ENCODE peak calls at places on chromosomes 6 and 20, in eight cellular contexts. Q, P, T, G, X, L, U and S are unnamed samples.

GRCh38 chr6:139742671-139743070 is 368.2 kb upstream of the CITED2 start:
- DNase-seq in Q (no peak), P (peak; percentile 33), T (no peak), G (peak; percentile 40), X (no peak), L (no peak), U (no peak), S (no peak)

GRCh38 chr20:22312744-22313346 is 271.5 kb downstream of the FOXA2 start:
- DNase-seq in Q (no peak), P (peak; percentile 44), T (no peak), G (peak; percentile 26), X (peak; percentile 59), L (no peak), U (no peak), S (peak; percentile 35)

GRCh38 chr6:42392871-42393270 is 58.9 kb downstream of the TRERF1 start:
- DNase-seq in Q (no peak), P (no peak), T (no peak), G (no peak), X (no peak), L (no peak), U (no peak), S (no peak)

GRCh38 chr6:90716345-90716744 is 129.5 kb upstream of the MAP3K7 start:
- DNase-seq in Q (no peak), P (no peak), T (no peak), G (no peak), X (no peak), L (no peak), U (no peak), S (no peak)

GRCh38 chr6:19354181-19354580 is 483.0 kb upstream of the ID4 start:
- DNase-seq in Q (no peak), P (no peak), T (no peak), G (no peak), X (no peak), L (no peak), U (no peak), S (no peak)

GRCh38 chr20:56845546-56846081 is 216.5 kb downstream of the TFAP2C start:
- DNase-seq in Q (no peak), P (no peak), T (no peak), G (no peak), X (no peak), L (no peak), U (no peak), S (no peak)

GRCh38 chr6:93746892-93747291 is 327.5 kb upstream of the EPHA7 start:
- DNase-seq in Q (no peak), P (no peak), T (no peak), G (no peak), X (no peak), L (no peak), U (no peak), S (no peak)

GRCh38 chr6:139925894-139926641 is 551.6 kb upstream of the CITED2 start:
- DNase-seq in Q (no peak), P (peak; percentile 26), T (no peak), G (no peak), X (no peak), L (no peak), U (no peak), S (no peak)

GRCh38 chr20:4688342-4688741 is 33.4 kb upstream of the PRND start:
- DNase-seq in Q (no peak), P (no peak), T (no peak), G (no peak), X (no peak), L (no peak), U (no peak), S (no peak)

GRCh38 chr20:6533828-6534388 is 233.6 kb upstream of the BMP2 start:
- DNase-seq in Q (no peak), P (peak; percentile 0), T (no peak), G (no peak), X (no peak), L (no peak), U (no peak), S (no peak)

GRCh38 chr20:6055161-6055783 is 1.4 kb upstream of the LRRN4 start:
- DNase-seq in Q (no peak), P (no peak), T (no peak), G (no peak), X (peak; percentile 49), L (no peak), U (no peak), S (no peak)

GRCh38 chr20:19785173-19785799 is 27.2 kb downstream of the RIN2 start:
- DNase-seq in Q (no peak), P (no peak), T (no peak), G (no peak), X (no peak), L (no peak), U (no peak), S (no peak)

GRCh38 chr6:2008383-2008976 is 236.9 kb downstream of the GMDS start:
- DNase-seq in Q (no peak), P (no peak), T (no peak), G (no peak), X (no peak), L (no peak), U (no peak), S (no peak)

GRCh38 chr20:25021336-25021735 is 28.8 kb upstream of the APMAP start:
- DNase-seq in Q (no peak), P (no peak), T (no peak), G (no peak), X (no peak), L (no peak), U (no peak), S (no peak)

GRCh38 chr6:33418690-33419291 is 884 bp upstream of the CUTA start:
- DNase-seq in Q (no peak), P (no peak), T (no peak), G (no peak), X (no peak), L (no peak), U (no peak), S (no peak)

GRCh38 chr6:115838763-115839401 is 221.8 kb downstream of the FRK start:
- DNase-seq in Q (no peak), P (peak; percentile 32), T (no peak), G (peak; percentile 57), X (peak; percentile 81), L (no peak), U (no peak), S (no peak)

GRCh38 chr6:114342826-114343781 is at the start of gene HS3ST5:
- DNase-seq in Q (no peak), P (peak; percentile 23), T (peak; percentile 34), G (peak; percentile 88), X (no peak), L (no peak), U (no peak), S (no peak)

GRCh38 chr6:109318328-109318876 is 63.9 kb downstream of the CD164 start:
- DNase-seq in Q (no peak), P (no peak), T (no peak), G (no peak), X (peak; percentile 88), L (no peak), U (no peak), S (no peak)

GRCh38 chr20:11676618-11677289 is 240.9 kb upstream of the BTBD3 start:
- DNase-seq in Q (no peak), P (peak; percentile 28), T (no peak), G (peak; percentile 75), X (peak; percentile 69), L (no peak), U (no peak), S (no peak)

GRCh38 chr6:144377586-144377985 is 92.5 kb downstream of the UTRN start:
- DNase-seq in Q (no peak), P (no peak), T (no peak), G (no peak), X (no peak), L (no peak), U (no peak), S (no peak)

GRCh38 chr6:31901953-31902643 is at the start of gene ZBTB12:
- DNase-seq in Q (peak; percentile 77), P (peak; percentile 98), T (peak; percentile 94), G (peak; percentile 95), X (peak; percentile 91), L (peak; percentile 81), U (peak; percentile 90), S (peak; percentile 62)

GRCh38 chr6:150971230-150971629 is 105.7 kb downstream of the MTHFD1L start:
- DNase-seq in Q (no peak), P (no peak), T (no peak), G (no peak), X (no peak), L (no peak), U (no peak), S (no peak)

GRCh38 chr6:166395351-166395750 is 12.6 kb upstream of the MPC1 start:
- DNase-seq in Q (no peak), P (no peak), T (no peak), G (no peak), X (no peak), L (no peak), U (no peak), S (no peak)

GRCh38 chr20:14522595-14522994 is 185.2 kb upstream of the FLRT3 start:
- DNase-seq in Q (no peak), P (no peak), T (no peak), G (no peak), X (no peak), L (no peak), U (no peak), S (no peak)

GRCh38 chr20:60078351-60079250 is 120.4 kb downstream of the CDH26 start:
- DNase-seq in Q (no peak), P (no peak), T (no peak), G (no peak), X (no peak), L (no peak), U (no peak), S (no peak)

GRCh38 chr6:35485402-35485877 is 11.4 kb downstream of the TEAD3 start:
- DNase-seq in Q (no peak), P (no peak), T (no peak), G (peak; percentile 60), X (peak; percentile 65), L (no peak), U (no peak), S (no peak)

GRCh38 chr6:44556046-44556445 is 168.5 kb downstream of the CDC5L start:
- DNase-seq in Q (no peak), P (no peak), T (no peak), G (no peak), X (peak; percentile 28), L (no peak), U (no peak), S (no peak)

GRCh38 chr6:42417641-42418112 is 34.0 kb downstream of the TRERF1 start:
- DNase-seq in Q (peak; percentile 33), P (no peak), T (no peak), G (no peak), X (no peak), L (peak; percentile 36), U (no peak), S (no peak)

GRCh38 chr6:107545761-107546160 is 55.8 kb downstream of the SOBP start:
- DNase-seq in Q (no peak), P (no peak), T (no peak), G (no peak), X (no peak), L (no peak), U (no peak), S (no peak)

GRCh38 chr6:121897337-121897760 is 461.9 kb downstream of the GJA1 start:
- DNase-seq in Q (no peak), P (peak; percentile 25), T (no peak), G (peak; percentile 58), X (no peak), L (no peak), U (no peak), S (no peak)

GRCh38 chr20:59781236-59781635 is 152.2 kb downstream of the SYCP2 start:
- DNase-seq in Q (no peak), P (no peak), T (no peak), G (no peak), X (no peak), L (no peak), U (no peak), S (no peak)

GRCh38 chr6:44255848-44256247 is 1.5 kb downstream of the SLC35B2 start:
- DNase-seq in Q (no peak), P (no peak), T (no peak), G (no peak), X (no peak), L (no peak), U (no peak), S (no peak)